ENCODE peak calls at places on chromosomes 4 and X, in four cellular contexts. Q is SK-N-SH, S is K562, T is GM12878. G is an unnamed sample.

GRCh38 chr4:149676076-149676475 is 139.6 kb downstream of the IQCM start:
- DNase-seq in Q (no peak), S (no peak), T (peak; percentile 1), G (no peak)

GRCh38 chrX:13430136-13430827 is 110.4 kb upstream of the ATXN3L start:
- DNase-seq in S (peak; percentile 11), Q (no peak), T (no peak), G (no peak)

GRCh38 chrX:70554523-70554922 is 109.9 kb downstream of the DLG3 start:
- DNase-seq in Q (no peak), T (no peak), S (no peak), G (no peak)

GRCh38 chr4:113950207-113950606 is 29.2 kb downstream of the ARSJ start:
- DNase-seq in Q (no peak), S (no peak), T (no peak), G (no peak)

GRCh38 chrX:125289920-125290319 is 29.8 kb upstream of the TEX13C start:
- DNase-seq in S (no peak), Q (no peak), T (no peak), G (no peak)

GRCh38 chr4:85459736-85460135 is 15.2 kb upstream of the ARHGAP24 start:
- DNase-seq in Q (no peak), T (no peak), S (no peak), G (no peak)

GRCh38 chrX:130106071-130106470 is 4.2 kb downstream of the ELF4 start:
- DNase-seq in Q (peak; percentile 9), S (no peak), T (no peak), G (no peak)

GRCh38 chr4:109302366-109303140 is at the start of gene COL25A1:
- DNase-seq in S (no peak), T (no peak), Q (peak; percentile 65), G (no peak)

GRCh38 chrX:34562006-34562405 is 95.1 kb downstream of the TMEM47 start:
- DNase-seq in Q (no peak), T (no peak), S (no peak), G (no peak)

GRCh38 chr4:10696253-10696652 is 11.7 kb upstream of the CLNK start:
- DNase-seq in S (no peak), Q (no peak), T (no peak), G (no peak)

GRCh38 chr4:92522371-92522770 is 218.6 kb downstream of the GRID2 start:
- DNase-seq in S (no peak), T (no peak), Q (no peak), G (no peak)

GRCh38 chr4:182289809-182290208 is 46.6 kb downstream of the TENM3 start:
- DNase-seq in T (no peak), S (no peak), Q (no peak), G (no peak)
- TF ChIP-seq REST in T (no peak), S (no peak), Q (peak; percentile 81), G (peak; percentile 49)

DNA sequence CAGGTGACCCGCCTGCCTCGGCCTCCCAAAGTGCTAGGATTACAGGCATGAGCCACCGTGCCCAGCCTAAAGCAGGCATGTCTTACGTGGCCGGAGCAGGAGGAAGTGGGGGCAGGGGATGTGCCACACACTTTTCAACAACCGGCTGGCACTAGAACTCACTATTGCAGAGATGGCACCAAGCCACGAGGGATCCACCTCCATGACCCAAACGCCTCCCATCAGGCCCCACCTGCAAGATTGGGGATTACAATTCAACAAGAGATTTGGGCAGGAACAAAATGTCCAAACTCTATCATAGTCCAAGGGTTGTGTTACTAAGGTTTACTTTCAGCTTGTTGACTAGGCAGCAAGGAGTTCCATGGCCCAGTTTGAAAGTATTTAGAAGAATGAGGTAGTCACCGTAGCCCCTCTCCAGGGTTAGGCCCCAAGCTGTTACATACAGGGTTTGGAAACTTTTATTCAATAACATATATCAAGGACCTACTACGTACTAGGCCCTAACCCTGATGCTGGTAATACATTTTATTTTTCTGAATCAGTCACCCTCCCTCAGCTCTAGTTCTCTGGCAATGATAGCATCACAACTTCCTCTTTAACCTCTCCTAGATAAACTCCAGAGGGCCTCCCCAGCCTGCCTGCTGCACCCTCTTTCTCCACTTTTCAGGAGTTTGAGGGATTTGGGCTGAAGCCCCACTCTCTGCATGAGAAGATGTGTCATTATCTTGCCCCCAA is 18.0 kb upstream of the TBC1D14 start:
- DNase-seq in S (no peak), T (no peak), Q (no peak), G (peak; percentile 56)
- H3K27ac ChIP-seq in S (peak overlapping the region; percentile 80), T (no peak overlapping the region), Q (no peak overlapping the region), G (peak overlapping the region; percentile 78)

DNA sequence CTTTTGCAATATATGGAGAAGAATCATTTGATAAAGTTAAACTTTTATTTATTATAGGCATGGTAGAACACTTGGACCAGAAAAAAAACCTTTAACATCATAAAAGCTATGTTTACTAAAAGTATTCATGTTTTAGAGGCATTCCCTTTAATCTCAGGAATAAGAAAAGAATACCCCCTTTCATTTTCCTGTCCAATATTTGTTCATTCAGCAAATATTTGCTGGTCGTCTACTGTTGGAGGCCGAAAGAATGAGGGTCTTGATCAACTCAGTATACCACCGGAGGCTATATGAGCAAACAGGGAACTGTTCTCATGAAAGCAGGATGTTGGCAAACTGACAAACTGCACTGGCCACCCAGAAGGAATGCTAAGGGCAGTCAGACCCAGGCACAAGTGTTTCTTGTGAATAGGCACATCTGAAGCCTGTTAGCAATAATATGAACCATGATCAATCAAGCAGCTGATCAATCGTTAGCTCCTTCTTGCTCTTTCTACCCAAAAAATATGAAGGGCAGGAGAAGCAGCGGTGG is 480.8 kb upstream of the FAT1 start:
- DNase-seq in Q (no peak), T (no peak), S (no peak), G (no peak)
- TF ChIP-seq GABPA in Q (no peak), T (no peak), S (no peak), G (no peak)

DNA sequence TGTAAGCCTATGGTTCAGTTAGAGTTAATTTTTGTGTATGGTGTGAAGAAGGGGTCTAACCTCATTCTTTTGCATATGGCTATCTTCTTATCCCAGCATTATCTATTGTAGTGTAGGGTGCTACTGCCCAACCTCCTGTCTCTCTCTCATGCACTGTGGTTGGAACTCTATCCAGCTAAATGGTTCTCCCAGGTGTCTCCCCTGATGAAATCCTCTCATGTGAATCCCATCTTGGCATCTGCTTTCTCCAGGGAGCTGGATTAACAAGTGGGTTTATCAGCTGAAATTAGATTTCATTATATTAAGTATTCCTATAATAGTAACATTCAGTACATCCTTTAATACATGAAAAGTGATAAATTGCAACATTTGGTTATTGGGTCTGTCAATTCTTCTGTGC is 224.7 kb upstream of the SFRP2 start:
- DNase-seq in T (no peak), Q (no peak), S (no peak), G (no peak)
- TF ChIP-seq REST in T (no peak), Q (no peak), S (no peak), G (no peak)

GRCh38 chr4:39931441-39931901 is 46.2 kb downstream of the PDS5A start:
- DNase-seq in S (no peak), T (no peak), Q (no peak), G (no peak)

GRCh38 chr4:39936565-39937418 is 40.9 kb downstream of the PDS5A start:
- DNase-seq in Q (no peak), S (no peak), T (no peak), G (no peak)

GRCh38 chr4:39937683-39938268 is 39.9 kb downstream of the PDS5A start:
- DNase-seq in S (no peak), Q (no peak), T (peak; percentile 48), G (no peak)

GRCh38 chr4:39932776-39933402 is 44.8 kb downstream of the PDS5A start:
- DNase-seq in Q (no peak), T (no peak), S (no peak), G (no peak)

DNA sequence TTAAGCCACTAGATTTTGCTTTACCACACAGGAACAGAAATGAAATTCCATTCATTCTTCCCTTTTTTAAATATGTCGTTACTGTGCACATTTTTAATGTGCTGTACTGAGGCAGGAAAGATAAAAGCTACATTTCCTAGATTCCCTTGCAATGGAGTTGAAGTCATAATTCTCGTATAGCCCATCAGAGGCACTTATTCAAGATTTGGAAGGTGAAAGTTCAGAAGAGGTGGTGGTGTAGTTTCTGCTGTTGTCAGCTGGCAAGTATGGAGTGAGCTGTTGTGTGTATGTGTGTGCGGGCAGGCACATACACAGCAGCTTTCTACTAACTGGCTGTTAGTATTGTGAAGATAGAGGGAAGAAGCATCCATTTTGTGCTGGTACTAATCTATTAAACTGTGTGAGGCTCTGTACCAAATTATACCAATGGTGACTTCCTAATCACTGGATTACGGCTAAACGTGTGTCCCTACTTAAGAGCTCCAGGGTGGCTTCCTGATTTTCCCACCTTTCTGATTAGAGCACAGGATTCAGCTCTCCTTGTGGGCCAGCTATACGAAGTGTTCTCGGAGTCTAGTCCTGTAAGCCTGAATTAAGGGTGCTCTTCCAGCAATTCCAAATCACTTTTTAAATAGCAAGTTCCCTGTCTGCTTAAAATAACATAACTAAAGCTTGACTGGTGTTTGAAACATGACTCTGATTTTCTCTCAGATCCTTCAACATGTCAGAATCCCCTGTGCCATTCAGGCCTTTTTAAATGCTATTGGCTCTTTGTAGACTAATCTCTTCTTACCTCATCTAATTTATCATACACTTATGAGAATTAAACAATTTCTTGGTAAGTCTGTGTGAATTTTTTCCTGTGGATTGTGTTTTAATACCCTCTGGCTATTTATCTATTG is 43.8 kb downstream of the PDS5A start:
- DNase-seq in Q (no peak), T (no peak), S (no peak), G (no peak)
- H3K27ac ChIP-seq in Q (peak overlapping the region; percentile 57), T (peak overlapping the region; percentile 1), S (no peak overlapping the region), G (no peak overlapping the region)

DNA sequence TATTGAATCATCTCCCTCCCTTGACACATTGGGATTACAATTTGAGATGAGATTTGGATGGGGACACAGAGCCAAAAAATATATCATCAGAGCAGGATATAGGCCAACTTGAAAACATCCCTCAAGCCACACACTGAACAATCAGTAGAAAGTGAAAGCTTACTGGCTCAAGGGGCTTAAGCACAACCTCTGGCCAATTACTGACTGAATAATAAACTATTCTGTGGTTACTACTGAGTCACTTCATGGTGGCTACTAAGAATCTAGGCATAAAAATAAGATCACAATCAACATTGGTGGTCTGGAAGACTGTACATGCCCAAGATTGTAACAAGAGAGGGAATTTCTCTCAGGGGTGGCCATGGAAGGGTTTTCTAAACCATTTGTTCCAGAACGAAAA is 27.4 kb upstream of the GPR174 start:
- DNase-seq in S (no peak), Q (no peak), T (no peak), G (no peak)
- TF ChIP-seq GABPA in S (no peak), Q (no peak), T (no peak), G (no peak)

DNA sequence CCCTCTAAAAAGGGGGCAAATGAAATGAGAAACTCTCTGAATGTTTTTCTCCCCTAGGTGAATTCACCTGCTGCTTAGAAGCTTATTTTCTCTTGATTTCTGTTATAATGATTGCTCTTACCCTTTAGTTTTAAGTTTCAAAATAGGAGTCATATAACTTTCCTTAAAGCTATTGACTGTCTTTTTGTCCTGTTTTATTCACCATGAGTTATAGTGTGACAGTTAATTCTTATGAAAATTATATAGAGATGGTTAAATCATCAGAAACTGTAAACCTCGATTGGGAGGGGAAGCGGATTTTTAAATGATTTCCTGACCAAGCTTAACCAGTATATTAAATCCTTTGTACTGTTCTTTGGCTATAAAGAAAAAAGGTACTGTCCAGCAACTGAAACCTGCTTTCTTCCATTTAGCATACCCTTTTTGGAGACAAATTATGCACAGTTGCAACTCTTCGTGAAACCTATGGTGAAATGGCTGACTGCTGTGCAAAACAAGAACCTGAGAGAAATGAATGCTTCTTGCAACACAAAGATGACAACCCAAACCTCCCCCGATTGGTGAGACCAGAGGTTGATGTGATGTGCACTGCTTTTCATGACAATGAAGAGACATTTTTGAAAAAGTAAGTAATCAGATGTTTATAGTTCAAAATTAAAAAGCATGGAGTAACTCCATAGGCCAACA is 4.2 kb downstream of the ALB start:
- DNase-seq in S (no peak), T (no peak), Q (no peak), G (no peak)
- TF ChIP-seq REST in S (no peak), T (no peak), Q (no peak), G (peak; percentile 75)

G was measured in HL-60.